ENCODE peak calls at places on chromosomes 13 and 19, in seven cellular contexts. P is HFF-Myc, S is fibroblast of pulmonary artery, G is ascending aorta, L is bronchial epithelial cell, A is AG09309, X is breast epithelium. K is an unnamed sample.

GRCh38 chr13:32136716-32137115 is 105.1 kb downstream of the FRY start:
- DNase-seq in G (no peak), L (no peak), A (no peak), X (no peak), S (no peak), P (no peak), K (no peak)

GRCh38 chr19:49155830-49156346 is 692 bp upstream of the HRC start:
- DNase-seq in S (no peak), G (no peak), P (no peak), X (no peak), L (no peak), A (no peak), K (no peak)

GRCh38 chr19:20664917-20665781 is 3.8 kb upstream of the ZNF626 start:
- DNase-seq in L (no peak), X (no peak), G (no peak), A (no peak), P (no peak), S (peak), K (peak)

GRCh38 chr19:30416375-30416774 is 44.2 kb downstream of the ZNF536 start:
- DNase-seq in S (no peak), G (no peak), L (no peak), P (no peak), X (no peak), A (no peak), K (no peak)

GRCh38 chr13:111076156-111077013 is 38.7 kb upstream of the ARHGEF7 start:
- DNase-seq in X (no peak), L (no peak), A (no peak), G (no peak), S (no peak), P (no peak), K (no peak)

GRCh38 chr13:113850722-113851479 is 13.0 kb downstream of the GAS6 start:
- DNase-seq in P (no peak), L (no peak), S (no peak), G (no peak), X (no peak), A (no peak), K (no peak)

GRCh38 chr19:3514930-3515329 is 8.8 kb downstream of the FZR1 start:
- DNase-seq in G (no peak), L (no peak), X (no peak), S (no peak), P (no peak), A (no peak), K (no peak)

GRCh38 chr13:112657850-112658445 is 31.9 kb upstream of the ATP11A start:
- DNase-seq in X (peak), G (no peak), S (peak), A (peak), P (peak), L (peak), K (no peak)

GRCh38 chr13:49206641-49207040 is 13.5 kb upstream of the MLNR start:
- DNase-seq in P (no peak), X (no peak), G (no peak), A (no peak), S (no peak), L (no peak), K (no peak)

GRCh38 chr19:18898081-18898532 is 2.1 kb upstream of the CERS1 start:
- DNase-seq in G (no peak), X (no peak), L (no peak), S (no peak), A (no peak), P (no peak), K (no peak)

GRCh38 chr19:18208098-18208951 is 4.5 kb upstream of the RAB3A start:
- DNase-seq in X (no peak), P (no peak), A (peak), S (peak), L (no peak), G (no peak), K (no peak)

GRCh38 chr19:5038631-5039271 is 69.8 kb downstream of the KDM4B start:
- DNase-seq in G (no peak), L (peak), X (no peak), P (no peak), S (peak), A (no peak), K (no peak)

DNA sequence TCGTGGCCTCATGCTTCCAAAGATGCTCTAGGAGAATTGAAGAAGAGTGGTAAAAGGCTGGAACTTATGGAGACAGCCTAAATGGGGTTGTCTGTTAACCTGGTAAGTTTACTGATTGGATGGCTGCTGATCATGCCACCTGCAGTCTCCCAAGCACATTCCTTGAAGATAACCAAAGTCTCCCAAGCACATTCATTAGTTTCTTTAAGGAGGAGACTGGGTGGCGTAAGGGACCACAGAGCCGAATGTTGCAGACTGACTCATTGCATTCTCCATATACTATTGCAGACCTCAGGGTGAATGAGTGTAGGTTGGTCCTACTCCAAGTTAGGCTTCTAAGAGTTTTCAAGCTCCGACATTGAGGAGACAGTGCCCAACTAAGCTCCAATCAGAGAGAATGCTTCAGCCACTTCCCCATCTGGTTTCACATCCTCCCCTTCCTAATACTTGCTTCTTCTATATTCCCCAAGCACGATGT is at the start of gene IGFL3:
- DNase-seq in X (no peak), L (peak), P (no peak), A (peak), S (no peak), G (no peak), K (no peak)
- TF ChIP-seq CTCF in X (no peak), L (no peak), P (no peak), A (no peak), S (no peak), G (no peak), K (no peak)

GRCh38 chr19:7677664-7678311 is 898 bp downstream of the MCEMP1 start:
- DNase-seq in X (no peak), A (no peak), P (no peak), L (no peak), G (no peak), S (no peak), K (no peak)

GRCh38 chr19:7680606-7681335 is at the start of gene TRAPPC5:
- DNase-seq in P (peak), S (peak), X (peak), L (peak), G (peak), A (peak), K (peak)

GRCh38 chr19:7679771-7680605 is 645 bp upstream of the TRAPPC5 start:
- DNase-seq in G (no peak), X (no peak), S (no peak), A (no peak), L (no peak), P (no peak), K (no peak)

GRCh38 chr19:7679017-7679720 is 1.5 kb upstream of the TRAPPC5 start:
- DNase-seq in S (no peak), P (no peak), X (no peak), A (no peak), L (peak), G (no peak), K (no peak)

DNA sequence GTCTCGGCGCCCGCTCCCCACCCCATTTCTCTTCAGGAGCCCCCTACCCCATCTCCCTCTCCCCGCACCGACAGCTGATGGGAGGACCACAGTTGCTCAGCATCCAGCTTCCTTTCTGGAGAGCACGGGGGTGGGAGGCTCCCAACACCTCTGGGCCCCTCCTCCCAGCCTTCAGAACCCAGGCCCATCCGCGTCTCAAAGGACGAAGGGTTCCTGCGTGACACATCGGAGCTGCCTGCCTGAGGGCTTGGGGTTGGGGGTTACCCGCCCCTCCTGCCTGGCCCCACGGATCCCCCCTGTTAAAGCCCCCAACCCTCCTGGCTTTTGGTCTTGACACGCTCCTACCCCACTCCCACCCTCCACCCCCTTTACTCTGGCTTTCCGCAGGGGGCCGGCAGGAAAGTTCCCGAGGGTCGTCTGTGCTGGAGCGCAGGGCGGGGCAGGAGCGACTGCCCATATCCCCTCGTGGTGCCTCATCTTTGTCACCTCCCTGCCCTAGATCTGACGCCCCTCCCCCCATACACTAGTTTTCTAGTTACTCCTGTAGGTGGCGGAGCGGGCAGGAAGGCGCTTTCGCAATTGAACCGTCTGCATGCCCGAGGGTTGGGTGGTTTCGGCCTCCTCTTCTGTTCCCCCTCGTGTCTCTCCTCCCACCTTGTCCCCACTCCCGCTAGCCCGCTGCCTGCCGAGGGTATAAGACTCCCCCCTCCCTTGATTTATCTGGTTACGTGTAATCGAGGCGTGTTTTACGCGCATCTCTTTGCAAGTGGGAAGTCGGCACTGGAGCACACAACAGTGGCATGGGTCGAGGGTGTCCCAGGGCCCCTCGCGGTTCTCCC is 922 bp downstream of the TRAPPC5 start:
- DNase-seq in A (peak), X (peak), P (peak), G (peak), L (peak), S (peak), K (peak)
- TF ChIP-seq CTCF in A (peak), X (peak), P (peak), G (peak), L (peak), S (peak), K (peak)

DNA sequence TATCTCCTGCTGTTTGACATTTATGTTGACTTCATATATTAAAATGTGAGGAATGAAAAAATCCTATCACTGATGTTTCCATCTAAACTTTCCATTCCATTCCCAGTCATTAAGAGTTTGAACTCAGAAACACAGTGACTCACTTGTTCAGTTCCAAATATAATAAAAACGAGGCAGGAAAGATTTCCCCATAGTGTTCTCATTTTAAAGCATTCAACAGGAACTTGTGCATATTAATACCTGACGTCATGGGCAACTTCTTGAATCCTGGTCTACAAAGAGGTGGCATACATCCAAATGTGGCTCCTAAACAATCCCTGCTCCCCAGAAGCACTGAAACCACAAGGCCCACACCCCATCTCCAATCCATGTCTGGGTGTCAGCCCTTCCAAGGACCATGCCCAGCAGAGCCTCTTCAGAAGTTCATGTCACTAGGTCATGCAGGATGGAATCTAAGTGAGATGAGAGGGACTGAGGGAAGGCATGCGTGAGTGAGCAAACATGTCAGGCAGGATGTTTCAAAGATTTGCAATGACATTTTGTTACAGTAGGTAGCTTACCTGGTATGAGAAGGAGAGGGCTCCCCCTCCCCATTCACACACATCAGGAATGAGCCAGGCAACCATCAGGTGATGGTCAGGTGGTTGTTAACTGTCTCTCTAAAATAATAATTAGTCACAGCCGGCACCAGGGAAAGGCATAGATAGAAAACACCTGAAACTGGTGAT is 9.4 kb upstream of the ERVV-2 start:
- DNase-seq in X (no peak), P (no peak), A (no peak), L (peak), G (no peak), S (no peak), K (no peak)
- TF ChIP-seq CTCF in X (no peak), P (no peak), A (no peak), L (no peak), G (no peak), S (no peak), K (no peak)

GRCh38 chr19:7682175-7682855 is 1.7 kb downstream of the TRAPPC5 start:
- DNase-seq in G (no peak), L (no peak), P (no peak), S (no peak), X (no peak), A (no peak), K (no peak)
- TF ChIP-seq CTCF in G (no peak), L (no peak), P (no peak), S (no peak), X (no peak), A (no peak), K (no peak)

DNA sequence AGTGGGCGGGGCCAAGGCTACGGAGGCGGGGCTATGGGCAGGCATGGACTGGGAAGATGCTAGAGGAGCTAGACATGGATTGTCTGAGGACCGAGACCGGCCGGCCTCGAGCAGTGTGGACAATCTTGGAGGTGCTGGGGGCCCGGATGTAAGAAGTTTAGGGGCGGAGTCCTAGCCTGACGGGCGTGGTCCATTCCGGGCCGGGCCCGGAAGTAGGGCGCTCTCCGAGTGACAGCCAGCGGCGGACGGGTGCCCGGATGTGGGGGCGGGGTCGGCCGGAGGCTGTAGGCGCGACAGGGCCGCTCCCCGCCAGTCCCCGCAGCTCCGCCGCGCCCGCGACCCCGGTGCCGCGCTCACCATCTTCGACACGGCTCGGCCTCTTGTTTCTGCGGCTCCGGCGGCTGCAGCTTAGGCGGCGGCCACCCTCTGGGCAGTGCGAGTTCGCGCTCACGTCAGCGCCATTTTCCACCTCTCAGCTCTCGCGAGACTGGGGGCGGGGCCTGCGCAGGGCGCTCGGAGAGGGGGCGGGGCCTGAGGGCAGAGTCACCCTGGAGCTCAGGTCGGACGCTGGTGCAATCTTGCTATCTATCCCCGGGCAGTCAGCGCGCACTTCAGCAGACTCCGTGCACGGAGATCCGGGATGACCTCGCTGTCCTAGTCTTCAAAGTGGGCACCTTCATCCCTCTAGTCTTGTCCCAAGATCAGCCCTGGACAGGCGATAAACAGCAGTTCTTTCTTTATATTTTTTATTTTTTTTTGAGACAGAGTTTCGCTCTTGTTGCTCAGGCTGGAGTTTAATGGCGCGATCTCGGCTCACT is at the start of gene ZNF414:
- DNase-seq in A (peak), L (peak), X (peak), P (peak), S (peak), G (peak), K (peak)
- TF ChIP-seq CTCF in A (no peak), L (no peak), X (no peak), P (no peak), S (no peak), G (no peak), K (no peak)

GRCh38 chr13:45587897-45588296 is 27.6 kb downstream of the ERICH6B start:
- DNase-seq in S (no peak), G (no peak), X (no peak), P (no peak), A (no peak), L (no peak), K (no peak)

GRCh38 chr13:45582533-45583076 is 32.9 kb downstream of the ERICH6B start:
- DNase-seq in A (no peak), S (no peak), G (no peak), L (no peak), X (no peak), P (no peak), K (no peak)

DNA sequence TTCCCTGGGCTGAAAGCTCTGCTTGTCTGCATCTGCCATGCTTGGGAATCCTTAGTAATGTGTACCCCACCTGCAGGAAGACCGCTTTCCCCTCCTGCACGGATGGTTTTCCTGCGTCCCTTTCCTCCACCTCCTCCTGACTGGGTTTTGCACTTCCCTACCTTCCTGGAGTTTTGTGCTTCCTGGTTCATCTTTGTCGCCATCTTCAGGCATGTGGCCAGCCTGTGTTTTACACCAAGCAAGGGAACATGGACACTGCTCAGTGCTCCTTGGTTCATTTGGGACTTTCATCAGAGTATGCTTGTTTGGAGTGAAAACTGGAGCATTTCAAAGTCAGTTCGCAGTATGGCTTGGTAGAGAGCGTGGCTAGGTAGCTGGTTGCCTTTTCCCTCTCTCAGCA is 30.7 kb downstream of the ERICH6B start:
- DNase-seq in G (no peak), P (no peak), S (no peak), X (no peak), A (no peak), L (peak), K (no peak)
- TF ChIP-seq CTCF in G (no peak), P (peak), S (peak), X (no peak), A (no peak), L (peak), K (peak)

GRCh38 chr13:23709521-23709920 is 139.3 kb downstream of the TNFRSF19 start:
- DNase-seq in L (no peak), S (no peak), G (no peak), P (no peak), A (no peak), X (no peak), K (no peak)

GRCh38 chr13:23705578-23705977 is 135.4 kb downstream of the TNFRSF19 start:
- DNase-seq in X (no peak), P (no peak), L (no peak), A (no peak), G (no peak), S (peak), K (no peak)

GRCh38 chr13:23711355-23711754 is 141.1 kb downstream of the TNFRSF19 start:
- DNase-seq in G (no peak), S (no peak), A (no peak), P (no peak), L (no peak), X (no peak), K (no peak)

GRCh38 chr13:23710366-23710765 is 140.2 kb downstream of the TNFRSF19 start:
- DNase-seq in X (no peak), A (no peak), P (no peak), L (peak), G (no peak), S (no peak), K (no peak)

GRCh38 chr13:23707674-23708073 is 137.5 kb downstream of the TNFRSF19 start:
- DNase-seq in X (no peak), S (peak), A (no peak), P (no peak), L (peak), G (no peak), K (no peak)
- TF ChIP-seq CTCF in X (no peak), S (peak), A (peak), P (peak), L (peak), G (no peak), K (no peak)

K was measured in progenitor cell of endocrine pancreas.